ENCODE peak calls at places on chromosomes 2 and 18, in nine cellular contexts. One of them, this sample, is unnamed.

GRCh38 chr2:129554373-129554772 is 425.1 kb upstream of the RAB6C start:
- DNase-seq in RWPE2: no peak
- DNase-seq in H9: no peak
- DNase-seq in CD8-positive, alpha-beta memory T cell: no peak
- DNase-seq in A549: no peak
- DNase-seq in psoas muscle: no peak
- DNase-seq in heart right ventricle: no peak
- DNase-seq in left ventricle myocardium inferior: no peak
- DNase-seq in CD4-positive, alpha-beta T cell: no peak
- DNase-seq in this sample: no peak

GRCh38 chr18:77482190-77482928 is 232.7 kb downstream of the GALR1 start:
- DNase-seq in psoas muscle: no peak
- DNase-seq in heart right ventricle: no peak
- DNase-seq in A549: no peak
- DNase-seq in left ventricle myocardium inferior: no peak
- DNase-seq in CD8-positive, alpha-beta memory T cell: no peak
- DNase-seq in H9: no peak
- DNase-seq in RWPE2: no peak
- DNase-seq in CD4-positive, alpha-beta T cell: no peak
- DNase-seq in this sample: no peak

GRCh38 chr18:50507120-50507590 is 52.7 kb upstream of the MAPK4 start:
- DNase-seq in psoas muscle: peak; percentile 26
- DNase-seq in left ventricle myocardium inferior: peak; percentile 31
- DNase-seq in RWPE2: no peak
- DNase-seq in CD8-positive, alpha-beta memory T cell: no peak
- DNase-seq in H9: peak; percentile 76
- DNase-seq in heart right ventricle: peak; percentile 15
- DNase-seq in CD4-positive, alpha-beta T cell: no peak
- DNase-seq in A549: peak; percentile 18
- DNase-seq in this sample: peak; percentile 79

GRCh38 chr2:56729212-56729611 is 545.4 kb downstream of the CCDC85A start:
- DNase-seq in psoas muscle: no peak
- DNase-seq in RWPE2: no peak
- DNase-seq in CD4-positive, alpha-beta T cell: no peak
- DNase-seq in H9: no peak
- DNase-seq in left ventricle myocardium inferior: no peak
- DNase-seq in heart right ventricle: no peak
- DNase-seq in A549: no peak
- DNase-seq in CD8-positive, alpha-beta memory T cell: no peak
- DNase-seq in this sample: no peak

GRCh38 chr2:238425979-238426567 is 654 bp upstream of the ASB1 start:
- DNase-seq in CD4-positive, alpha-beta T cell: no peak
- DNase-seq in A549: peak; percentile 54
- DNase-seq in RWPE2: no peak
- DNase-seq in left ventricle myocardium inferior: no peak
- DNase-seq in heart right ventricle: no peak
- DNase-seq in psoas muscle: no peak
- DNase-seq in H9: no peak
- DNase-seq in CD8-positive, alpha-beta memory T cell: no peak
- DNase-seq in this sample: peak; percentile 64

GRCh38 chr2:216855079-216855478 is 4.8 kb downstream of the TNP1 start:
- DNase-seq in CD4-positive, alpha-beta T cell: no peak
- DNase-seq in heart right ventricle: no peak
- DNase-seq in RWPE2: no peak
- DNase-seq in H9: no peak
- DNase-seq in left ventricle myocardium inferior: no peak
- DNase-seq in CD8-positive, alpha-beta memory T cell: no peak
- DNase-seq in A549: no peak
- DNase-seq in psoas muscle: no peak
- DNase-seq in this sample: no peak

GRCh38 chr2:165818920-165819319 is 24.9 kb upstream of the GALNT3 start:
- DNase-seq in CD4-positive, alpha-beta T cell: no peak
- DNase-seq in CD8-positive, alpha-beta memory T cell: no peak
- DNase-seq in heart right ventricle: no peak
- DNase-seq in A549: no peak
- DNase-seq in psoas muscle: no peak
- DNase-seq in RWPE2: no peak
- DNase-seq in H9: no peak
- DNase-seq in left ventricle myocardium inferior: no peak
- DNase-seq in this sample: no peak

GRCh38 chr2:62410926-62411456 is 95.0 kb downstream of the TMEM17 start:
- DNase-seq in A549: no peak
- DNase-seq in left ventricle myocardium inferior: no peak
- DNase-seq in RWPE2: no peak
- DNase-seq in heart right ventricle: no peak
- DNase-seq in psoas muscle: no peak
- DNase-seq in CD4-positive, alpha-beta T cell: no peak
- DNase-seq in H9: no peak
- DNase-seq in CD8-positive, alpha-beta memory T cell: no peak
- DNase-seq in this sample: no peak

GRCh38 chr2:196821195-196821594 is 12.0 kb upstream of the C2orf66 start:
- DNase-seq in heart right ventricle: no peak
- DNase-seq in A549: no peak
- DNase-seq in left ventricle myocardium inferior: no peak
- DNase-seq in psoas muscle: no peak
- DNase-seq in CD8-positive, alpha-beta memory T cell: no peak
- DNase-seq in CD4-positive, alpha-beta T cell: no peak
- DNase-seq in RWPE2: no peak
- DNase-seq in H9: no peak
- DNase-seq in this sample: no peak

GRCh38 chr18:28183418-28184078 is 6.6 kb upstream of the CDH2 start:
- DNase-seq in CD4-positive, alpha-beta T cell: no peak
- DNase-seq in psoas muscle: no peak
- DNase-seq in heart right ventricle: no peak
- DNase-seq in RWPE2: no peak
- DNase-seq in left ventricle myocardium inferior: no peak
- DNase-seq in H9: no peak
- DNase-seq in A549: no peak
- DNase-seq in CD8-positive, alpha-beta memory T cell: no peak
- DNase-seq in this sample: no peak

GRCh38 chr2:237873382-237873781 is 14.0 kb downstream of the RAMP1 start:
- DNase-seq in heart right ventricle: no peak
- DNase-seq in H9: no peak
- DNase-seq in RWPE2: no peak
- DNase-seq in CD8-positive, alpha-beta memory T cell: no peak
- DNase-seq in CD4-positive, alpha-beta T cell: no peak
- DNase-seq in psoas muscle: no peak
- DNase-seq in left ventricle myocardium inferior: no peak
- DNase-seq in A549: no peak
- DNase-seq in this sample: no peak

GRCh38 chr2:54572636-54573531 is 116.8 kb downstream of the SPTBN1 start:
- DNase-seq in CD4-positive, alpha-beta T cell: peak; percentile 53
- DNase-seq in A549: no peak
- DNase-seq in H9: no peak
- DNase-seq in psoas muscle: no peak
- DNase-seq in heart right ventricle: no peak
- DNase-seq in CD8-positive, alpha-beta memory T cell: peak; percentile 76
- DNase-seq in RWPE2: no peak
- DNase-seq in left ventricle myocardium inferior: no peak
- DNase-seq in this sample: no peak

GRCh38 chr2:219733746-219734145 is 106.3 kb downstream of the SLC4A3 start:
- DNase-seq in psoas muscle: no peak
- DNase-seq in A549: no peak
- DNase-seq in CD8-positive, alpha-beta memory T cell: no peak
- DNase-seq in left ventricle myocardium inferior: no peak
- DNase-seq in H9: no peak
- DNase-seq in heart right ventricle: no peak
- DNase-seq in RWPE2: no peak
- DNase-seq in CD4-positive, alpha-beta T cell: no peak
- DNase-seq in this sample: no peak

GRCh38 chr2:152421521-152422367 is 86.8 kb downstream of the FMNL2 start:
- DNase-seq in A549: peak; percentile 72
- DNase-seq in CD4-positive, alpha-beta T cell: no peak
- DNase-seq in psoas muscle: no peak
- DNase-seq in left ventricle myocardium inferior: no peak
- DNase-seq in CD8-positive, alpha-beta memory T cell: no peak
- DNase-seq in RWPE2: peak; percentile 66
- DNase-seq in H9: no peak
- DNase-seq in heart right ventricle: peak; percentile 55
- DNase-seq in this sample: no peak

GRCh38 chr18:27226556-27227075 is 41.5 kb upstream of the CHST9 start:
- DNase-seq in RWPE2: no peak
- DNase-seq in left ventricle myocardium inferior: no peak
- DNase-seq in heart right ventricle: no peak
- DNase-seq in H9: no peak
- DNase-seq in A549: no peak
- DNase-seq in CD8-positive, alpha-beta memory T cell: no peak
- DNase-seq in CD4-positive, alpha-beta T cell: no peak
- DNase-seq in psoas muscle: no peak
- DNase-seq in this sample: no peak

GRCh38 chr2:232988444-232988843 is 24.6 kb downstream of the NGEF start:
- DNase-seq in H9: no peak
- DNase-seq in RWPE2: peak; percentile 94
- DNase-seq in A549: peak; percentile 96
- DNase-seq in CD8-positive, alpha-beta memory T cell: no peak
- DNase-seq in heart right ventricle: no peak
- DNase-seq in CD4-positive, alpha-beta T cell: no peak
- DNase-seq in left ventricle myocardium inferior: no peak
- DNase-seq in psoas muscle: peak; percentile 39
- DNase-seq in this sample: no peak

GRCh38 chr2:28401-28975 is 17.8 kb downstream of the FAM110C start:
- DNase-seq in left ventricle myocardium inferior: no peak
- DNase-seq in H9: no peak
- DNase-seq in CD4-positive, alpha-beta T cell: no peak
- DNase-seq in heart right ventricle: no peak
- DNase-seq in RWPE2: no peak
- DNase-seq in psoas muscle: no peak
- DNase-seq in A549: no peak
- DNase-seq in CD8-positive, alpha-beta memory T cell: no peak
- DNase-seq in this sample: no peak

GRCh38 chr18:310042-310441 is 42.2 kb upstream of the THOC1 start:
- DNase-seq in H9: no peak
- DNase-seq in left ventricle myocardium inferior: no peak
- DNase-seq in heart right ventricle: no peak
- DNase-seq in CD4-positive, alpha-beta T cell: no peak
- DNase-seq in psoas muscle: no peak
- DNase-seq in A549: no peak
- DNase-seq in RWPE2: no peak
- DNase-seq in CD8-positive, alpha-beta memory T cell: no peak
- DNase-seq in this sample: no peak

GRCh38 chr2:176106636-176107539 is at the start of gene HOXD11:
- DNase-seq in H9: peak; percentile 83
- DNase-seq in CD8-positive, alpha-beta memory T cell: no peak
- DNase-seq in CD4-positive, alpha-beta T cell: no peak
- DNase-seq in A549: peak; percentile 31
- DNase-seq in psoas muscle: no peak
- DNase-seq in heart right ventricle: no peak
- DNase-seq in RWPE2: peak; percentile 94
- DNase-seq in left ventricle myocardium inferior: no peak
- DNase-seq in this sample: no peak

GRCh38 chr2:176105078-176105726 is 1.9 kb upstream of the HOXD11 start:
- DNase-seq in H9: peak; percentile 51
- DNase-seq in CD8-positive, alpha-beta memory T cell: no peak
- DNase-seq in RWPE2: no peak
- DNase-seq in A549: no peak
- DNase-seq in CD4-positive, alpha-beta T cell: no peak
- DNase-seq in heart right ventricle: no peak
- DNase-seq in left ventricle myocardium inferior: no peak
- DNase-seq in psoas muscle: no peak
- DNase-seq in this sample: no peak

GRCh38 chr2:176104338-176105077 is 2.6 kb upstream of the HOXD11 start:
- DNase-seq in CD4-positive, alpha-beta T cell: no peak
- DNase-seq in heart right ventricle: no peak
- DNase-seq in RWPE2: no peak
- DNase-seq in left ventricle myocardium inferior: no peak
- DNase-seq in CD8-positive, alpha-beta memory T cell: no peak
- DNase-seq in psoas muscle: no peak
- DNase-seq in H9: peak; percentile 45
- DNase-seq in A549: peak; percentile 62
- DNase-seq in this sample: no peak

GRCh38 chr2:176107731-176108181 is 676 bp downstream of the HOXD11 start:
- DNase-seq in heart right ventricle: no peak
- DNase-seq in A549: no peak
- DNase-seq in RWPE2: no peak
- DNase-seq in CD8-positive, alpha-beta memory T cell: no peak
- DNase-seq in H9: peak; percentile 26
- DNase-seq in CD4-positive, alpha-beta T cell: no peak
- DNase-seq in psoas muscle: no peak
- DNase-seq in left ventricle myocardium inferior: no peak
- DNase-seq in this sample: no peak

GRCh38 chr2:176105727-176106635 is 1.1 kb upstream of the HOXD11 start:
- DNase-seq in RWPE2: no peak
- DNase-seq in CD4-positive, alpha-beta T cell: no peak
- DNase-seq in CD8-positive, alpha-beta memory T cell: no peak
- DNase-seq in H9: no peak
- DNase-seq in left ventricle myocardium inferior: no peak
- DNase-seq in heart right ventricle: no peak
- DNase-seq in psoas muscle: no peak
- DNase-seq in A549: no peak
- DNase-seq in this sample: no peak
- H3K9me3 ChIP-seq in RWPE2: no peaks in the 10 kb centered on the region
- H3K9me3 ChIP-seq in CD4-positive, alpha-beta T cell: peaks cover 3% of the 10 kb centered on the region
- H3K9me3 ChIP-seq in CD8-positive, alpha-beta memory T cell: no peaks in the 10 kb centered on the region
- H3K9me3 ChIP-seq in H9: no peaks in the 10 kb centered on the region
- H3K9me3 ChIP-seq in left ventricle myocardium inferior: no peaks in the 10 kb centered on the region
- H3K9me3 ChIP-seq in heart right ventricle: no peaks in the 10 kb centered on the region
- H3K9me3 ChIP-seq in psoas muscle: no peaks in the 10 kb centered on the region
- H3K9me3 ChIP-seq in A549: no peaks in the 10 kb centered on the region
- H3K9me3 ChIP-seq in this sample: peaks cover 7% of the 10 kb centered on the region

GRCh38 chr2:51971136-51971535 is 939.2 kb upstream of the NRXN1 start:
- DNase-seq in heart right ventricle: no peak
- DNase-seq in CD8-positive, alpha-beta memory T cell: no peak
- DNase-seq in CD4-positive, alpha-beta T cell: no peak
- DNase-seq in left ventricle myocardium inferior: no peak
- DNase-seq in psoas muscle: no peak
- DNase-seq in A549: no peak
- DNase-seq in H9: no peak
- DNase-seq in RWPE2: no peak
- DNase-seq in this sample: no peak
- H3K9me3 ChIP-seq in heart right ventricle: no peaks in the 10 kb centered on the region
- H3K9me3 ChIP-seq in CD8-positive, alpha-beta memory T cell: no peaks in the 10 kb centered on the region
- H3K9me3 ChIP-seq in CD4-positive, alpha-beta T cell: no peaks in the 10 kb centered on the region
- H3K9me3 ChIP-seq in left ventricle myocardium inferior: no peaks in the 10 kb centered on the region
- H3K9me3 ChIP-seq in psoas muscle: no peaks in the 10 kb centered on the region
- H3K9me3 ChIP-seq in A549: peaks cover 7% of the 10 kb centered on the region
- H3K9me3 ChIP-seq in H9: no peaks in the 10 kb centered on the region
- H3K9me3 ChIP-seq in RWPE2: no peaks in the 10 kb centered on the region
- H3K9me3 ChIP-seq in this sample: no peaks in the 10 kb centered on the region

GRCh38 chr2:44843086-44843485 is 98.4 kb upstream of the SIX3 start:
- DNase-seq in RWPE2: no peak
- DNase-seq in heart right ventricle: no peak
- DNase-seq in A549: no peak
- DNase-seq in CD8-positive, alpha-beta memory T cell: no peak
- DNase-seq in CD4-positive, alpha-beta T cell: no peak
- DNase-seq in left ventricle myocardium inferior: no peak
- DNase-seq in H9: no peak
- DNase-seq in psoas muscle: no peak
- DNase-seq in this sample: peak; percentile 90
- H3K9me3 ChIP-seq in RWPE2: no peaks in the 10 kb centered on the region
- H3K9me3 ChIP-seq in heart right ventricle: no peaks in the 10 kb centered on the region
- H3K9me3 ChIP-seq in A549: no peaks in the 10 kb centered on the region
- H3K9me3 ChIP-seq in CD8-positive, alpha-beta memory T cell: no peaks in the 10 kb centered on the region
- H3K9me3 ChIP-seq in CD4-positive, alpha-beta T cell: no peaks in the 10 kb centered on the region
- H3K9me3 ChIP-seq in left ventricle myocardium inferior: no peaks in the 10 kb centered on the region
- H3K9me3 ChIP-seq in H9: no peaks in the 10 kb centered on the region
- H3K9me3 ChIP-seq in psoas muscle: no peaks in the 10 kb centered on the region
- H3K9me3 ChIP-seq in this sample: no peaks in the 10 kb centered on the region

DNA sequence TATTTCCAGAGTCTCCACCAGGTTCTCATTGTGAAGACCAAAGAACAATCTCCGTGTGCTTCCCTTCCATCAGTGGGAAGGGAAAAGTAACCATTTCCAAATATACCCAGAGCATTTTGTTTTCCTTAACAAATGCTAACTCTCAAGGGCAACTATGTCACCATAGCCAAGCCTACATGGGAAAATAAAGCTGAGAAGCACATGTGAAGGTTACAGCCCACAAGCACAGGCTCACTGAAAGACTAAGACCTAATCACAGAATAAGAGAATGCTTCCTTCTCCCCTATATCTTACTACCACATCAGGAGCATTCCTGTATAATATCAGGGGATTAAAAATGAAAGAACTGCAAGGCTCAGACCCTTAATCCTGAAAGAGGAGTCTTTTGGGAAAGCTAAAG is 28.2 kb downstream of the SP9 start:
- DNase-seq in psoas muscle: no peak
- DNase-seq in H9: no peak
- DNase-seq in left ventricle myocardium inferior: no peak
- DNase-seq in CD4-positive, alpha-beta T cell: no peak
- DNase-seq in RWPE2: no peak
- DNase-seq in A549: no peak
- DNase-seq in CD8-positive, alpha-beta memory T cell: no peak
- DNase-seq in heart right ventricle: no peak
- DNase-seq in this sample: no peak
- H3K9me3 ChIP-seq in psoas muscle: no peaks in the 10 kb centered on the region
- H3K9me3 ChIP-seq in H9: no peaks in the 10 kb centered on the region
- H3K9me3 ChIP-seq in left ventricle myocardium inferior: no peaks in the 10 kb centered on the region
- H3K9me3 ChIP-seq in CD4-positive, alpha-beta T cell: no peaks in the 10 kb centered on the region
- H3K9me3 ChIP-seq in RWPE2: no peaks in the 10 kb centered on the region
- H3K9me3 ChIP-seq in A549: peaks cover 8% of the 10 kb centered on the region
- H3K9me3 ChIP-seq in CD8-positive, alpha-beta memory T cell: no peaks in the 10 kb centered on the region
- H3K9me3 ChIP-seq in heart right ventricle: no peaks in the 10 kb centered on the region
- H3K9me3 ChIP-seq in this sample: peaks cover 11% of the 10 kb centered on the region

This sample was measured in WERI-Rb-1.